ENCODE peak calls at places on chromosomes 1 and 21, in four cellular contexts. E is mesothelial cell of epicardium, F is retinal pigment epithelial cell, G is heart right ventricle. C is an unnamed sample.

GRCh38 chr1:226656601-226657277 is 82.3 kb downstream of the ITPKB start:
- DNase-seq in E (no peak), F (no peak), G (no peak), C (no peak)

GRCh38 chr1:7382971-7383370 is 388.1 kb upstream of the VAMP3 start:
- DNase-seq in E (no peak), F (no peak), G (no peak), C (no peak)

GRCh38 chr1:202011994-202012393 is 1.6 kb downstream of the ELF3 start:
- DNase-seq in E (no peak), F (no peak), G (no peak), C (no peak)

GRCh38 chr1:37434292-37434907 is 40.0 kb upstream of the ZC3H12A start:
- DNase-seq in E (peak; percentile 86), F (no peak), G (peak; percentile 51), C (peak; percentile 91)

GRCh38 chr1:2322065-2322571 is 69.2 kb downstream of the MORN1 start:
- DNase-seq in E (peak; percentile 87), F (peak; percentile 96), G (peak; percentile 81), C (no peak)

GRCh38 chr1:107493111-107493716 is 352.4 kb downstream of the NTNG1 start:
- DNase-seq in E (no peak), F (no peak), G (no peak), C (no peak)

GRCh38 chr1:173867141-173867752 is 542 bp downstream of the GAS5 start:
- DNase-seq in E (no peak), F (no peak), G (peak; percentile 7), C (no peak)

GRCh38 chr1:6831368-6831767 is 46.1 kb downstream of the CAMTA1 start:
- DNase-seq in E (no peak), F (no peak), G (no peak), C (no peak)

GRCh38 chr1:115880981-115881672 is 40.2 kb upstream of the NHLH2 start:
- DNase-seq in E (no peak), F (no peak), G (no peak), C (no peak)

GRCh38 chr21:39788383-39788782 is 43.4 kb downstream of the IGSF5 start:
- DNase-seq in E (peak; percentile 84), F (peak; percentile 95), G (peak; percentile 82), C (no peak)

GRCh38 chr1:93140106-93140505 is 40.1 kb downstream of the TMED5 start:
- DNase-seq in E (no peak), F (no peak), G (no peak), C (no peak)

GRCh38 chr1:171780583-171781166 is 785 bp upstream of the METTL13 start:
- DNase-seq in E (no peak), F (no peak), G (no peak), C (no peak)

GRCh38 chr1:2204384-2205190 is 10.0 kb upstream of the FAAP20 start:
- DNase-seq in E (peak; percentile 72), F (no peak), G (peak; percentile 86), C (peak; percentile 97)

GRCh38 chr1:110053557-110054428 is 16.7 kb downstream of the ALX3 start:
- DNase-seq in E (peak; percentile 86), F (no peak), G (peak; percentile 62), C (peak; percentile 82)

GRCh38 chr1:153599847-153600246 is 13.1 kb downstream of the S100A16 start:
- DNase-seq in E (no peak), F (no peak), G (no peak), C (no peak)

GRCh38 chr1:156495401-156496140 is 5.0 kb downstream of the MEF2D start:
- DNase-seq in E (no peak), F (no peak), G (peak; percentile 75), C (no peak)

GRCh38 chr1:183074215-183074614 is 51.0 kb downstream of the LAMC1 start:
- DNase-seq in E (no peak), F (no peak), G (no peak), C (no peak)

GRCh38 chr21:33418686-33419085 is 15.5 kb downstream of the IFNGR2 start:
- DNase-seq in E (no peak), F (no peak), G (peak; percentile 53), C (no peak)

GRCh38 chr21:25300632-25301031 is 306.6 kb downstream of the MRPL39 start:
- DNase-seq in E (no peak), F (no peak), G (no peak), C (no peak)

GRCh38 chr1:11802973-11803885 is 2.5 kb downstream of the MTHFR start:
- DNase-seq in E (peak; percentile 81), F (peak; percentile 83), G (peak; percentile 97), C (peak; percentile 85)

GRCh38 chr1:6470132-6471085 is 4.4 kb upstream of the TNFRSF25 start:
- DNase-seq in E (no peak), F (no peak), G (no peak), C (no peak)

GRCh38 chr1:86068126-86068805 is 88.3 kb downstream of the COL24A1 start:
- DNase-seq in E (no peak), F (peak; percentile 57), G (no peak), C (no peak)

GRCh38 chr1:201659576-201659975 is 120.6 kb downstream of the NAV1 start:
- DNase-seq in E (no peak), F (no peak), G (no peak), C (no peak)

GRCh38 chr1:25099343-25099951 is 132.9 kb downstream of the SYF2 start:
- DNase-seq in E (no peak), F (no peak), G (no peak), C (no peak)

GRCh38 chr1:29631361-29631760 is 395.0 kb downstream of the PTPRU start:
- DNase-seq in E (no peak), F (no peak), G (no peak), C (no peak)

DNA sequence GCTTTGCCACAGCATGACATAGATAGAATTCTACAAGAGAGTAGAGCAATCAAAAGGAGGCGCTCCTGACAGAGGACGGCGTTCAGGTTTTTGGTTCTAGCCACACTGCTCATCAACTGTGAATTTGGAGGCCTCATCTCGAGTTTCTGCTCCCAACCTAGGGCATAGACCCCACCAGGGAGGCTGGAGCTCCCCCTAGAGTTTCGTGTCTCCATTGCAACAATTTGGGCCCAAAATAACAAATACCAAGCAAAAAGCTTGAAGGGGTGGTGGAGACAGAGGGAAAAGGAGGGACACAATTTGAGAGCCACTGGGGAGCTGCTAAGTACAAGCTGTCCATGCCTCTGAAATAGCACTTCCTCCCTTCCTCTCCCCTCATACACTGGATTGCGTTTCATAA is 297.0 kb downstream of the GPATCH2 start:
- DNase-seq in E (peak; percentile 41), F (no peak), G (peak; percentile 5), C (peak; percentile 37)
- TF ChIP-seq CTCF in E (peak; percentile 36), F (peak; percentile 87), G (peak; percentile 49), C (peak; percentile 76)

DNA sequence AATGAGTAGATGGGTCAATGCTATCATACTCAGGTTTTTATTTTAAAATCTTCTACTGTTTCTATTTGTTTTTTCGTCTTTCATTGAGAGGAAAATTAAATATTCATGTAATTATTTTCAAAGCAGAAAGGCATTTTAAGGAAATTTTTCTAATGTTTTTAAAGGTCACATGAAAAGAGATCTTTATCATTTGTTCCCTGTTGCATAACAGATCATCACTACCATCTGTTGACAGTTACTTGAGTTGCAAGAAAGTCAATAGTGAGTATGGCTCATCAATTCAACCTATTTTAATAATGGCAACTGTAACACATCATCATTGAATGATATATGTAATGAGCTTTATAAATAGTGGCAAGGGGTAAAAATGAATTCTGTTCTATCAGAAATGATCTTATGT is 369.7 kb downstream of the DPYD start:
- DNase-seq in E (no peak), F (no peak), G (no peak), C (no peak)
- TF ChIP-seq CTCF in E (no peak), F (no peak), G (no peak), C (no peak)

DNA sequence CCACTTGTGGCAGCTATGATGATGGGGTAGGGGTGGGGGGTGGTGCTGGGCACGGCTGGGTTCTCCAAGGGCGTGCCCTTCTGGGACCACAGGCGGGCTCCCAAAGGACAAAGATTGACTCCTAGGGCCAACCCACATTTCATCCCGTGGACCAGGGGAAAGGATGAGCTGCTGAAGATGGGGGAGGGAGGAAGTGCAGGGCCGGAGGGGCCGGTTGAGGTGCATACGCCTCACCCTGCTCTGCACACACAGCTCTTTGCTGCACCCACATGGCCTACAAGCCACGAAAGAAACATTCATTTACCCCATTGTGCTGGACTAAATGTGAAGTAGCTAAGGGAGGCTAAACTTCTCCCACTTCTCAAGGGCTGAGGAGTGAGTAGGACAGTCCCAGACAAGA is 34.2 kb upstream of the GNPAT start:
- DNase-seq in E (no peak), F (no peak), G (no peak), C (no peak)
- TF ChIP-seq CTCF in E (no peak), F (peak; percentile 34), G (no peak), C (no peak)

DNA sequence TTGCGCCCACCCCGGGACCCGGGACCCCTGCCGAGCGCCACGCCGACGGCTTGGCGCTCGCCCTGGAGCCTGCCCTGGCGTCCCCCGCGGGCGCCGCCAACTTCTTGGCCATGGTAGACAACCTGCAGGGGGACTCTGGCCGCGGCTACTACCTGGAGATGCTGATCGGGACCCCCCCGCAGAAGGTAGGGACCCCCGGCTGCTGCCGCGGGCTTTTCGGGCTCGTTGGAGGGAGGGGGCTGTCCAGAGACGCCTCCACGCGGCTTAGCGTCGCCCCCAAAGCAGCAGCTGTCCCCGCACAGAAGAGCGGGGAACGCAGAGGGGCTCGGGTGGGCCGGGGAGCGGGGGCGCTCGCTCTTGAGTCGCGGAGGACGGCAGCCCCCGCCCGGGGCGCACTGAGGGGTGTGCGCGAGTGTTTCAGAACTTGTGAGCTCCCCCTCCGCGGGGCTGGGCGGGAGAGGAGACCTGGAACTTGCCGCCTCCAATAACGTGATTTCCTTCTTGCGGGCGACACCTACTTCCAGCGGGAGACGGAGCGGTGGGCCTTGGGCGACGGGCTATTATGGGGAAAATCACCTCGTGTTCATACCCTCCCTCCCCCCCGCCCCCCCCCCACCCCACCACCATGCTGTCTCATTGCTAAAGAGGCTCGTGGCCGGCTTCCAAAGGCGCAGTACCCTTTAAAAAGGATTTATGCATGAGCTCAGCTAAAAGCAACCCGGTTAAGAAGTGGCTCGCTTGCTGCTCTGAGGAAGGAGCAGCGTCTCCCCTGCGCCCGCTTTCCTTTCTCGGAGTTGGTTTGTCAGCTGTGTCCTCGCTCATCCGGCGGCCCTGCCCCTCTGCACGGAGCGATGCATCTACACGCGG is 664 bp downstream of the BACE2 start:
- DNase-seq in E (peak; percentile 62), F (peak; percentile 62), G (peak; percentile 45), C (peak; percentile 38)
- TF ChIP-seq CTCF in E (no peak), F (no peak), G (no peak), C (no peak)